ENCODE peak calls at places on chromosomes 13 and 19, in ten cellular contexts. V, P, J, O, T, B, N, K, Z and U are unnamed samples.

GRCh38 chr13:111908391-111908790 is 158.6 kb upstream of the SOX1 start:
- DNase-seq in V (no peak), N (no peak), Z (no peak), B (no peak), P (no peak), K (no peak), T (no peak), J (no peak), O (no peak), U (no peak)

GRCh38 chr13:44713793-44714469 is 137.8 kb upstream of the TSC22D1 start:
- DNase-seq in J (no peak), B (no peak), T (peak), V (peak), Z (peak), O (no peak), N (no peak), K (no peak), P (peak), U (no peak)

GRCh38 chr13:107942030-107942617 is 273.2 kb downstream of the LIG4 start:
- DNase-seq in V (no peak), O (no peak), B (no peak), T (no peak), Z (no peak), K (no peak), N (no peak), P (no peak), J (no peak), U (no peak)

GRCh38 chr19:47587295-47587694 is 14.3 kb upstream of the ZNF541 start:
- DNase-seq in N (no peak), O (no peak), K (no peak), T (no peak), V (no peak), J (no peak), B (peak), Z (no peak), P (no peak), U (no peak)

GRCh38 chr13:113848020-113848419 is 15.9 kb downstream of the GAS6 start:
- DNase-seq in Z (no peak), K (no peak), J (no peak), O (peak), N (peak), T (no peak), V (no peak), B (no peak), P (no peak), U (peak)

GRCh38 chr13:44249439-44249838 is 124.2 kb upstream of the SERP2 start:
- DNase-seq in J (no peak), Z (no peak), B (peak), K (peak), O (peak), P (peak), N (no peak), T (peak), V (no peak), U (no peak)

GRCh38 chr13:51614350-51614786 is 30.1 kb downstream of the WDFY2 start:
- DNase-seq in O (peak), T (no peak), K (peak), N (no peak), Z (no peak), J (peak), V (peak), B (peak), P (no peak), U (no peak)

GRCh38 chr13:109145631-109146030 is 516.2 kb downstream of the MYO16 start:
- DNase-seq in N (no peak), Z (peak), V (peak), K (peak), O (no peak), B (no peak), P (peak), J (peak), T (peak), U (no peak)

GRCh38 chr13:108342369-108343289 is 73.1 kb downstream of the TNFSF13B start:
- DNase-seq in N (no peak), P (peak), K (no peak), B (no peak), V (peak), T (peak), O (no peak), Z (no peak), J (peak), U (no peak)

GRCh38 chr19:11887247-11887617 is 350 bp upstream of the ZNF69 start:
- DNase-seq in O (no peak), T (no peak), N (no peak), J (no peak), Z (no peak), P (no peak), V (peak), K (no peak), B (no peak), U (no peak)

GRCh38 chr13:73697166-73697565 is 437.0 kb downstream of the KLF12 start:
- DNase-seq in O (no peak), J (no peak), Z (no peak), N (no peak), T (no peak), B (no peak), V (no peak), P (no peak), K (no peak), U (no peak)

GRCh38 chr13:28636078-28636477 is 22.9 kb upstream of the POMP start:
- DNase-seq in J (no peak), B (no peak), V (no peak), T (peak), P (no peak), K (no peak), O (no peak), Z (no peak), N (no peak), U (no peak)

DNA sequence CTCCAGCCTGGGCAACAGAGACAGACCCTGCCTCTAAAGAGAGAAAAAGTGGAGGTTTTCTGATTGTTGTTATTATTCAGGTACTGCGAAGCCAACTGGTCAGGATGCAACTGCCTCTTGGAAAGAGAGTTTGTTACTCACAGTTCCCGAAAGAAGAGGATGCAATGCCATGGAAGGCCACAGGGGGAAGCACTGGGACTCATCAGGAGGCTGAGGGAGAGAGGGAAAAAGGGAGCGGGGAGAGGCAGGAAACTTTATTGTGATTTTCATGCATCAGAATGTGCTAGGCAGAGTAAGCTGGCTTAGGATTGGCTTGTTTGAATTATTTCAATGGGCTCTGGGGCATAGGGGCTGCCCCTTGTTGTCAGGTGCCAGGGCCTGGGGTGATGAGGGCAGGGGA is 27.6 kb downstream of the MYO9B start:
- DNase-seq in B (no peak), P (no peak), K (no peak), N (no peak), Z (peak), J (no peak), V (peak), O (no peak), T (peak), U (no peak)
- TF ChIP-seq CTCF in B (peak), P (peak), K (peak), N (peak), Z (peak), J (peak), V (peak), O (peak), T (peak), U (no peak)

DNA sequence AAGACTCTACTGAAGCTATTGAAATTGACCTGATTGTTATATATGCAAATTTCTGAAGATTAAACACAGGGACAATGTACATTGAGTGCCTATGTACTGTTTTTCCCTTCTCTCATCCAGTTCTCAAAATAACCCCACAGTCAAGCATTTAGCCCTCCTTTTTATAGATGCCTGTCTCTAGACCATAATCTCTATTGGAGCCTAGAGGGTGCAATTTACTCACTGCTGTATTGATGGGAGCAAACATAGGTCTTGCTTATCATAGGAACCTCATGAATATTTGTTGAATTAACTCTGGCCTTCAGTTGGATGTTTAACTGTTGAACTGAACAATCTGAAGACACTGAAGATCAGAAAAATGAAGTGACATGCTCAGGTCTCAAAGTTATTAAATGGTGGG is 183.0 kb downstream of the RFC3 start:
- DNase-seq in T (no peak), O (no peak), V (no peak), P (no peak), N (no peak), K (no peak), J (no peak), B (no peak), Z (no peak), U (no peak)
- TF ChIP-seq CTCF in T (no peak), O (no peak), V (no peak), P (no peak), N (no peak), K (no peak), J (no peak), B (no peak), Z (no peak), U (no peak)

DNA sequence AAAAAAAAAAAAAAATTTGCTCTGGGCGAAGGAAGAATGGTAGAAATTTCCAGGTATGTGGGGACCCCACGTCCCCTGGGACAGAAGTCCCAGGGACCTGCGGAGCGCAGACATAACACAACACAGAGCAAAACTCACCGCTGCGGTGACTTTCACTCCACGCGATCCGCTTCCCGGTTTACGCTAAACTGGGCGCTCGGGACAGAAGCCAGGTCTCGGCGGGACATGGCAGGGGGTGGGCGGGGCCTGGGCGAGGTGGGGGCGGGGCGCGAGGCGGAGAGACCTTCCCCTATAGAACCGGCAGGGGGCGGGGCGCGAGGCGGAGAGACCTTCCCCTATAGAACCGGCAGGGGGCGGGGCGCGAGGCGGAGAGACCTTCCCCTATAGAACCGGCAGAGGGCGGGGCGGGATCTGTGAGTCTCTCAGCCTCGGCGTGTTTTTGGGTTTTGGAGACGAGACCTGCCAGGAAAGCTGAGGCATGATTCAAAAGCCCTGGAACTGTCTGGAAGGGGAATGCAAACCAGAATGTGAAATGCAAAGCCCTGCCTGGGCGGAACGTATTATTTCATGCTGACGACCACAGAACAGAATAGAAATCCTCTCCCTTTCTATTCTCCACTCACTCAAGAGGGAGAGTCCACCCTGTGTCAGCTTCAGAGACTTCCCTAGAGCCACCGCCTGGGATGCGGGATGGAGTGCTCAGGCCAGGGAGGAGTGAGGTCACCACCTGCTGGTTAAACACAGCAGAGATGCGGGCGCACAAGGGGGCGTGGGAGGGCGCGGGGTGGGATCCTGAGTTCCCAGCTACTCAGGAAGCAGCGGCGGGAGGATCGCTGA is 20.2 kb upstream of the ERVV-1 start:
- DNase-seq in K (peak), V (peak), J (peak), N (peak), P (peak), Z (peak), B (peak), T (peak), O (peak), U (peak)
- TF ChIP-seq CTCF in K (peak), V (peak), J (peak), N (peak), P (peak), Z (peak), B (peak), T (peak), O (peak), U (no peak)

GRCh38 chr13:49098771-49099512 is 121.2 kb upstream of the MLNR start:
- DNase-seq in T (peak), P (no peak), O (no peak), B (no peak), V (no peak), J (no peak), K (no peak), Z (peak), N (no peak), U (no peak)
- TF ChIP-seq CTCF in T (peak), P (no peak), O (peak), B (peak), V (peak), J (peak), K (peak), Z (peak), N (no peak), U (no peak)

DNA sequence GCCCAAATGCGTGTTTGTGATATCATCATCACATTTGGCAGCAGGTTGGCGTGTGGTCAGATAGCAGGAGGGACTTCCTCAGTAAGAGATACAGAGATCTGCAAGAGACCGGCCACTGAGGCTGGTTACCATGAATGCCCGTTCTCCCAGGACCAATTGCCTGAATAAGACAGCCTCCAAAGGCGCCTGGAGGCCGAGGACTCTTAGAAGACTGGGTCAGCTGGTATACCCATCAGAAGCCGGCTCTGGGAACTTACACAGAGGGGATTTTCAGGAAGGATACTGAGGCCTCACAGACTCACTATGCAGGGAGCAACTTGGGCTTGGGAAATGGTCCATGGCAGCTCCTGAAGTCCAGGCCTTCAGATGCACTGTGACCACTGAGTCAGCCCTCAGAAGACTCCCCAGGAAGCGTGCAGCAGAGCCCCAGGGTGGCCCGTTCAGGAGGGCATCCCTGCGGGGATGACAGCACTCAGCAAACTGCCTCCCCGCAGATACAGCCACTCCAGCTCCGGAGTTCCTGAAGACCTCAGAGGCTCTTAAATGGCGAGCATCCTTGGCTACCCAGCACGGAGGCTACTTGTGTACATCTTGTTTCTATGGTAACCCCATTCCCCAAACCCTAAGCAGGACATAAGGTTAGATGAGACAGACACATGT is 26.4 kb upstream of the VSTM2B start:
- DNase-seq in K (no peak), V (no peak), J (no peak), O (no peak), T (no peak), N (no peak), Z (no peak), P (no peak), B (no peak), U (no peak)
- TF ChIP-seq CTCF in K (no peak), V (no peak), J (no peak), O (no peak), T (no peak), N (no peak), Z (no peak), P (no peak), B (no peak), U (no peak)